ENCODE peak calls at places on chromosomes 16 and 17, in five cellular contexts. L is testis, N is cardiac muscle cell, C is B cell, K is mucosa of descending colon. S is an unnamed sample.

GRCh38 chr17:55577687-55578086 is 66.4 kb upstream of the SMIM36 start:
- DNase-seq in N (no peak), K (peak; percentile 64), C (no peak), L (no peak), S (no peak)

GRCh38 chr16:85316321-85316919 is 204.1 kb upstream of the CIBAR2 start:
- DNase-seq in C (no peak), L (peak; percentile 73), N (peak; percentile 68), K (peak; percentile 41), S (peak; percentile 84)

GRCh38 chr16:10608687-10609409 is 28.4 kb upstream of the EMP2 start:
- DNase-seq in L (no peak), C (no peak), N (peak; percentile 33), K (no peak), S (no peak)

GRCh38 chr16:75025766-75026165 is 26.9 kb downstream of the ZNRF1 start:
- DNase-seq in C (no peak), L (no peak), N (peak; percentile 47), K (no peak), S (no peak)

GRCh38 chr17:7215652-7216139 is 3.9 kb downstream of the DLG4 start:
- DNase-seq in N (no peak), K (no peak), C (no peak), L (no peak), S (no peak)

GRCh38 chr16:31090540-31090939 is 1.8 kb upstream of the PRSS53 start:
- DNase-seq in N (no peak), C (no peak), L (no peak), K (no peak), S (no peak)

GRCh38 chr17:34581446-34582184 is 2.2 kb downstream of the TMEM132E start:
- DNase-seq in C (peak; percentile 47), K (no peak), N (no peak), L (no peak), S (peak; percentile 55)

GRCh38 chr16:3401719-3402397 is 843 bp downstream of the ZNF174 start:
- DNase-seq in N (peak; percentile 17), C (no peak), L (peak; percentile 18), K (no peak), S (peak; percentile 34)

GRCh38 chr17:4710693-4711634 is 532 bp downstream of the ARRB2 start:
- DNase-seq in N (no peak), C (no peak), K (peak; percentile 76), L (no peak), S (peak; percentile 51)

GRCh38 chr16:67555795-67556212 is 6.5 kb upstream of the CTCF start:
- DNase-seq in C (no peak), N (peak; percentile 41), K (no peak), L (no peak), S (no peak)

GRCh38 chr17:17216236-17216635 is 10.1 kb upstream of the PLD6 start:
- DNase-seq in N (no peak), K (no peak), L (no peak), C (no peak), S (no peak)

GRCh38 chr17:56629450-56630187 is 36.1 kb downstream of the NOG start:
- DNase-seq in C (no peak), L (no peak), K (no peak), N (peak; percentile 11), S (peak; percentile 48)

GRCh38 chr16:17377360-17378324 is 93.1 kb downstream of the XYLT1 start:
- DNase-seq in C (peak; percentile 60), K (no peak), N (no peak), L (no peak), S (no peak)

GRCh38 chr16:2974319-2975056 is 5.3 kb downstream of the PAQR4 start:
- DNase-seq in K (no peak), N (no peak), L (no peak), C (no peak), S (no peak)

GRCh38 chr16:2288701-2289100 is 20.8 kb upstream of the RNPS1 start:
- DNase-seq in K (no peak), L (no peak), N (no peak), C (no peak), S (no peak)

GRCh38 chr16:74868501-74868900 is 93.9 kb upstream of the FA2H start:
- DNase-seq in N (peak; percentile 40), K (no peak), L (no peak), C (no peak), S (no peak)

GRCh38 chr17:78915872-78916632 is 9.1 kb downstream of the TIMP2 start:
- DNase-seq in C (no peak), N (peak; percentile 82), K (no peak), L (peak; percentile 60), S (no peak)

GRCh38 chr17:49715717-49716279 is 8.0 kb upstream of the SLC35B1 start:
- DNase-seq in N (no peak), K (no peak), L (no peak), C (no peak), S (no peak)

GRCh38 chr16:83400234-83400633 is 407.5 kb upstream of the HSBP1 start:
- DNase-seq in N (peak; percentile 12), L (no peak), K (no peak), C (no peak), S (no peak)

GRCh38 chr16:1245452-1246005 is 5.0 kb downstream of the TPSAB1 start:
- DNase-seq in L (no peak), C (no peak), K (peak; percentile 19), N (no peak), S (no peak)

GRCh38 chr16:668519-669171 is 713 bp downstream of the RHOT2 start:
- DNase-seq in C (no peak), L (no peak), K (no peak), N (no peak), S (no peak)

GRCh38 chr17:1894753-1895339 is 65.0 kb downstream of the RPA1 start:
- DNase-seq in N (no peak), C (no peak), L (no peak), K (no peak), S (no peak)

GRCh38 chr17:77404812-77405581 is 264.2 kb downstream of the SEC14L1 start:
- DNase-seq in L (no peak), N (peak; percentile 68), C (peak; percentile 87), K (peak; percentile 87), S (no peak)

GRCh38 chr17:68378202-68379149 is 78.8 kb downstream of the WIPI1 start:
- DNase-seq in N (peak; percentile 96), C (no peak), K (peak; percentile 87), L (peak; percentile 93), S (no peak)

GRCh38 chr16:77117687-77118086 is 73.3 kb upstream of the MON1B start:
- DNase-seq in C (no peak), K (no peak), L (no peak), N (no peak), S (no peak)

GRCh38 chr17:71633391-71633849 is 487.4 kb upstream of the SOX9 start:
- DNase-seq in C (no peak), L (no peak), N (peak; percentile 36), K (peak; percentile 60), S (no peak)

GRCh38 chr16:85983606-85984005 is 84.6 kb downstream of the IRF8 start:
- DNase-seq in L (no peak), N (no peak), C (peak; percentile 58), K (no peak), S (no peak)

GRCh38 chr17:77489898-77490265 is 349.1 kb downstream of the SEC14L1 start:
- DNase-seq in N (no peak), L (peak; percentile 86), C (no peak), K (peak; percentile 57), S (peak; percentile 28)

GRCh38 chr17:41524261-41524660 is 3.8 kb downstream of the KRT19 start:
- DNase-seq in L (no peak), N (no peak), C (no peak), K (no peak), S (no peak)

GRCh38 chr17:7355053-7355452 is at the start of gene TMEM95:
- DNase-seq in C (no peak), L (peak; percentile 76), N (no peak), K (peak; percentile 62), S (no peak)

DNA sequence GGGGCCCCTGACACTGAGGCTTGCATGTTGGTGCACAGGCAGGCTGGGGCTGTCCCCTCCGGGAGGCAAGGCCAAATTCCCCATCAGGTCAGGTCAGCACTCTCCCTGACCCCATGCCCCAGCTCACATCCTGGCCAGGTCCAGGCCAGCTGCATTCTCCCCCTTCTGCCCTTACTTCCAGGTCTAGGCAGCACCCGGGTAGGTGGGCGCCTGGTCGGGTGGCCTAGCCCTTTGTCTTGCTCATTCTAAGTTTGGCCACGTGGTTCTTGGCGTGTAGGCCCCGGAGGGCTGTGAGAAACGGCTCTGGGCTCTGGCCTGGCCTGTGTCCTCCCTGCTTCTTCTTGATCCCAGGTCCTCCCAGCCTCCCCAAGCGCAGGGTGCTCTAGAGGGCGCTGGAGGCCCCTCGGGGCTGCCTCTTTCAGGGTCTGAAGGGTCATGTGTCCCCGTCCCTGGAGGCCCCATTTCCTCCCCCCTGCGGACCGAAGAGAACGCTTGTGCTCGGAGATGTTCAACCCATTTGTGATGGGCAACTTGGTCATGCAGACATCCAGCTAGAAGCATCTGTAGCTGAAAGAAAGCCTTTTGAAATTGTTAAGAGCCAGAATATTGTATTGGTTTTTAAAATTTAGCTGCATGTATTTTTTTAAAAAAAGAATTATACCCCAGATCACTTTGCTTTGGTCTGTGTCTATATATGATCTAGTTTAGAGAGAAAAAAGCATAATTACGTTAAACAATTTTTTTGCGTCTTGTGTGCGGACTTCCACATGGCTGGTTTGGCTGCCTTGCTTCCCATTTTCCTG is 6.7 kb downstream of the BAHCC1 start:
- DNase-seq in L (no peak), C (peak; percentile 80), N (peak; percentile 65), K (no peak), S (peak; percentile 61)
- TF ChIP-seq CTCF in L (no peak), C (peak; percentile 22), N (peak; percentile 50), K (no peak), S (no peak)

DNA sequence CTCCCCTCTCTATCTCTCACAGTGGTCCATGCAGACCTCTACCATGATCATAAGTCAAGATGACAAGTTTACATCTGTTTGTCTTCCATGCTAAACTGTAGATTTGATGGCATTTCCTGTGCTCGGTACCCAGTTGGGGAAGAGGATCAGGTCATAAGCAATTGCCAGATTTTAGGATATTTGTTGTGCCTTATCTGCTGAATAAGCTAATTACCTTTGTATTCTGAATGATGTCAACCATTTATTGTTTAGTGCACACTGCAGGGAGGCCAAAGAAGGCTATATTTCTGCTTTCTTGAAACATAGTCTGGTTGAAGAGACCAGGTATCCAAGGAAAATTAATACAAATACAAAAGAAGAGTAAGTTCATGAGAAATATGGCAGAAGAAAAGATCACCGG is 5.8 kb upstream of the ALDOC start:
- DNase-seq in L (no peak), N (no peak), C (no peak), K (no peak), S (no peak)
- TF ChIP-seq CTCF in L (no peak), N (no peak), C (no peak), K (no peak), S (no peak)

GRCh38 chr17:47948706-47949196 is 7.4 kb downstream of the PNPO start:
- DNase-seq in K (peak; percentile 55), C (no peak), N (no peak), L (no peak), S (no peak)
- TF ChIP-seq CTCF in K (no peak), C (no peak), N (no peak), L (no peak), S (no peak)

GRCh38 chr17:73953206-73954033 is 250.1 kb upstream of the RPL38 start:
- DNase-seq in C (no peak), K (no peak), N (no peak), L (no peak), S (no peak)

GRCh38 chr17:73954981-73955380 is 248.5 kb upstream of the RPL38 start:
- DNase-seq in L (no peak), K (no peak), C (no peak), N (no peak), S (no peak)

GRCh38 chr17:73950515-73950914 is 253.0 kb upstream of the RPL38 start:
- DNase-seq in K (no peak), L (no peak), N (no peak), C (no peak), S (no peak)

GRCh38 chr17:73952136-73952497 is 251.4 kb upstream of the RPL38 start:
- DNase-seq in L (no peak), K (no peak), N (peak; percentile 34), C (peak; percentile 44), S (peak; percentile 46)

GRCh38 chr17:73952498-73953205 is 250.8 kb upstream of the RPL38 start:
- DNase-seq in K (peak; percentile 69), C (peak; percentile 73), N (peak; percentile 14), L (peak; percentile 54), S (peak; percentile 81)
- TF ChIP-seq CTCF in K (peak; percentile 16), C (peak; percentile 22), N (peak; percentile 51), L (no peak), S (peak; percentile 59)

S was measured in glutamatergic neuron.